ENCODE peak calls at places on chromosomes 7 and 10, in nine cellular contexts. R is amygdala; Z is stimulated activated CD4-positive, alpha-beta T cell treated with anti-CD3 and anti-CD28 coated beads, Interleukin-1b, Interleukin-23, amount 100 ng/mL, for 4 hours; P is kidney glomerular epithelial cell; M is SK-N-DZ; U is AG04450; L is M059J; W is psoas muscle; X is activated CD8-positive, alpha-beta memory T cell treated with anti-CD3 and anti-CD28 coated beads for 4 hours. V is an unnamed sample.

GRCh38 chr7:98021588-98022351 is 31.8 kb upstream of the OCM2 start:
- DNase-seq in R (peak), Z (peak), P (peak), M (peak), U (peak), L (peak), W (peak), X (peak), V (peak)

GRCh38 chr10:91190876-91191580 is 29.4 kb upstream of the PCGF5 start:
- DNase-seq in R (no peak), Z (no peak), P (peak), M (no peak), U (no peak), L (peak), W (no peak), X (no peak), V (no peak)

GRCh38 chr7:123770378-123770777 is 21.6 kb upstream of the WASL start:
- DNase-seq in R (no peak), Z (no peak), P (peak), M (no peak), U (no peak), L (peak), W (no peak), X (no peak), V (peak)

GRCh38 chr10:28631896-28632596 is 45.3 kb upstream of the BAMBI start:
- DNase-seq in R (no peak), Z (no peak), P (no peak), M (no peak), U (no peak), L (peak), W (no peak), X (no peak), V (no peak)

GRCh38 chr7:20896996-20897395 is 110.3 kb upstream of the SP8 start:
- DNase-seq in R (no peak), Z (no peak), P (no peak), M (no peak), U (no peak), L (no peak), W (no peak), X (no peak), V (no peak)

GRCh38 chr10:42630537-42631134 is 7.7 kb downstream of the ZNF33B start:
- DNase-seq in R (no peak), Z (no peak), P (peak), M (no peak), U (no peak), L (peak), W (no peak), X (no peak), V (no peak)

GRCh38 chr7:143025331-143025730 is 1.6 kb downstream of the OR9A2 start:
- DNase-seq in R (no peak), Z (no peak), P (no peak), M (no peak), U (no peak), L (no peak), W (no peak), X (no peak), V (no peak)

GRCh38 chr7:123624527-123625183 is 23.0 kb downstream of the ASB15 start:
- DNase-seq in R (no peak), Z (peak), P (no peak), M (no peak), U (no peak), L (peak), W (peak), X (peak), V (peak)

GRCh38 chr10:74991435-74991834 is 120.0 kb upstream of the SAMD8 start:
- DNase-seq in R (no peak), Z (no peak), P (peak), M (peak), U (no peak), L (peak), W (no peak), X (no peak), V (no peak)

GRCh38 chr10:43903451-43903850 is 254.8 kb upstream of the ZNF32 start:
- DNase-seq in R (no peak), Z (no peak), P (no peak), M (no peak), U (no peak), L (no peak), W (no peak), X (no peak), V (no peak)

GRCh38 chr7:111437736-111438135 is 124.6 kb downstream of the IMMP2L start:
- DNase-seq in R (no peak), Z (no peak), P (no peak), M (no peak), U (no peak), L (no peak), W (no peak), X (no peak), V (no peak)

GRCh38 chr7:80135306-80136104 is 874 bp downstream of the GNAI1 start:
- DNase-seq in R (no peak), Z (peak), P (peak), M (peak), U (no peak), L (peak), W (no peak), X (no peak), V (no peak)

GRCh38 chr10:36033808-36034207 is 391.7 kb upstream of the FZD8 start:
- DNase-seq in R (no peak), Z (no peak), P (no peak), M (no peak), U (no peak), L (no peak), W (no peak), X (no peak), V (no peak)

GRCh38 chr10:93917064-93917391 is 23.2 kb downstream of the SLC35G1 start:
- DNase-seq in R (no peak), Z (no peak), P (no peak), M (peak), U (no peak), L (no peak), W (no peak), X (no peak), V (no peak)

GRCh38 chr10:130863044-130863443 is 448.5 kb downstream of the TCERG1L start:
- DNase-seq in R (no peak), Z (no peak), P (no peak), M (no peak), U (no peak), L (no peak), W (no peak), X (no peak), V (no peak)

GRCh38 chr7:131596785-131597184 is 40.4 kb upstream of the PODXL start:
- DNase-seq in R (no peak), Z (no peak), P (no peak), M (no peak), U (no peak), L (no peak), W (no peak), X (no peak), V (no peak)

GRCh38 chr10:11112718-11113117 is 95.0 kb downstream of the CELF2 start:
- DNase-seq in R (no peak), Z (no peak), P (no peak), M (no peak), U (no peak), L (no peak), W (no peak), X (no peak), V (no peak)

GRCh38 chr10:132451506-132452215 is 54.7 kb downstream of the PWWP2B start:
- DNase-seq in R (no peak), Z (no peak), P (no peak), M (no peak), U (no peak), L (no peak), W (peak), X (no peak), V (no peak)

GRCh38 chr7:128425851-128426250 is 16.1 kb upstream of the IMPDH1 start:
- DNase-seq in R (peak), Z (peak), P (peak), M (peak), U (peak), L (peak), W (peak), X (peak), V (no peak)

GRCh38 chr10:16316733-16317132 is 120.1 kb upstream of the PTER start:
- DNase-seq in R (no peak), Z (no peak), P (no peak), M (no peak), U (no peak), L (no peak), W (no peak), X (no peak), V (no peak)

GRCh38 chr7:14048889-14049288 is 59.4 kb upstream of the ETV1 start:
- DNase-seq in R (no peak), Z (no peak), P (no peak), M (no peak), U (no peak), L (no peak), W (no peak), X (no peak), V (no peak)

GRCh38 chr10:73906524-73907447 is 4.1 kb upstream of the PLAU start:
- DNase-seq in R (no peak), Z (no peak), P (peak), M (peak), U (peak), L (peak), W (peak), X (no peak), V (no peak)

GRCh38 chr10:71225291-71226058 is 13.1 kb downstream of the UNC5B start:
- DNase-seq in R (peak), Z (no peak), P (no peak), M (no peak), U (no peak), L (no peak), W (no peak), X (no peak), V (no peak)

GRCh38 chr7:153433223-153433622 is 619.0 kb upstream of the DPP6 start:
- DNase-seq in R (no peak), Z (no peak), P (no peak), M (no peak), U (no peak), L (no peak), W (no peak), X (no peak), V (no peak)

GRCh38 chr7:155948423-155948822 is 136.2 kb upstream of the SHH start:
- DNase-seq in R (no peak), Z (no peak), P (no peak), M (no peak), U (no peak), L (no peak), W (no peak), X (no peak), V (no peak)

GRCh38 chr7:141441837-141442627 is 109.2 kb upstream of the AGK start:
- DNase-seq in R (no peak), Z (no peak), P (no peak), M (no peak), U (no peak), L (peak), W (peak), X (no peak), V (no peak)